ENCODE peak calls at places on chromosomes 4 and X, in ten cellular contexts. K is IMR-90; X is psoas muscle; M is AG10803; W is bronchial epithelial cell; R is CD4-positive, alpha-beta memory T cell; H is A549; Z is AG04450; F is colonic mucosa; U is GM12865. J is an unnamed sample.

GRCh38 chr4:126405369-126405982 is 1090.7 kb downstream of the FAT4 start:
- DNase-seq in K (peak; percentile 39), X (no peak), M (peak; percentile 48), W (peak; percentile 44), R (no peak), H (peak; percentile 1), Z (no peak), F (no peak), U (peak; percentile 29), J (no peak)

GRCh38 chr4:15013585-15013984 is 11.3 kb downstream of the CPEB2 start:
- DNase-seq in K (no peak), X (no peak), M (no peak), W (no peak), R (no peak), H (no peak), Z (no peak), F (no peak), U (no peak), J (no peak)

GRCh38 chr4:116357758-116358157 is 727.6 kb downstream of the TRAM1L1 start:
- DNase-seq in K (no peak), X (no peak), M (no peak), W (peak; percentile 39), R (no peak), H (peak; percentile 33), Z (no peak), F (no peak), U (peak; percentile 21), J (peak; percentile 65)

GRCh38 chr4:123399638-123400358 is 3.2 kb downstream of the SPRY1 start:
- DNase-seq in K (no peak), X (peak; percentile 61), M (peak; percentile 17), W (peak; percentile 50), R (no peak), H (no peak), Z (no peak), F (no peak), U (peak; percentile 11), J (no peak)

GRCh38 chrX:12974217-12974796 is 603 bp upstream of the TMSB4X start:
- DNase-seq in K (peak; percentile 54), X (peak; percentile 76), M (peak; percentile 72), W (peak; percentile 59), R (no peak), H (peak; percentile 84), Z (no peak), F (peak; percentile 73), U (peak; percentile 68), J (peak; percentile 46)

GRCh38 chrX:105647749-105648148 is 174.6 kb upstream of the NRK start:
- DNase-seq in K (no peak), X (no peak), M (no peak), W (peak; percentile 53), R (no peak), H (no peak), Z (no peak), F (no peak), U (no peak), J (no peak)

GRCh38 chr4:183186803-183187202 is 87.7 kb downstream of the WWC2 start:
- DNase-seq in K (no peak), X (no peak), M (no peak), W (no peak), R (no peak), H (no peak), Z (no peak), F (no peak), U (no peak), J (no peak)

GRCh38 chr4:19592391-19592790 is 659.3 kb upstream of the SLIT2 start:
- DNase-seq in K (peak; percentile 42), X (no peak), M (no peak), W (peak; percentile 68), R (no peak), H (no peak), Z (no peak), F (no peak), U (no peak), J (no peak)

GRCh38 chr4:709348-709747 is 3.7 kb downstream of the PCGF3 start:
- DNase-seq in K (no peak), X (no peak), M (no peak), W (no peak), R (no peak), H (no peak), Z (no peak), F (no peak), U (no peak), J (no peak)

GRCh38 chr4:710116-710515 is 4.5 kb downstream of the PCGF3 start:
- DNase-seq in K (no peak), X (no peak), M (no peak), W (no peak), R (no peak), H (no peak), Z (no peak), F (no peak), U (no peak), J (no peak)

GRCh38 chr4:712916-713632 is 7.4 kb downstream of the PCGF3 start:
- DNase-seq in K (no peak), X (no peak), M (no peak), W (no peak), R (no peak), H (no peak), Z (no peak), F (no peak), U (no peak), J (no peak)

GRCh38 chr4:712093-712492 is 6.5 kb downstream of the PCGF3 start:
- DNase-seq in K (no peak), X (no peak), M (no peak), W (no peak), R (no peak), H (no peak), Z (no peak), F (no peak), U (no peak), J (no peak)

DNA sequence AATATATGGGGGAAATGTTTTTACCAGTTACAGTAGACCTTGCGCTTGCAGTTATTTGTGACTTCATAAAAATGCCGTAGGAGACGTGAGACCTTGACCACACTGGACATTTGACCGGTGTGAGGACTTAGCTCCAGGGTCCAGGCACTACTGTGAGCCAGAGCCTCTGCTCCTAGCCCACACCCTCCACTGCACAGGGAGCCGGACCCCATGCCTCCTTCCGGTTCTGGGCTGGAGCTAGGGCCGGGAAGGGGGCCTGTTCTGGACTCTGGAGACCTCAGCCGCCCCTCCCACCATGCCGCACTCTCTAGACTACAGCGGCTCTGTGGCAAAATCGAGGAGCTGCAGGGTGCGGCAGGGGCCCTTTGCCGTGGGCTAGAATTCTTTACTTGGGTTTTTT is 5.3 kb downstream of the PCGF3 start:
- DNase-seq in K (no peak), X (no peak), M (no peak), W (no peak), R (no peak), H (no peak), Z (no peak), F (no peak), U (no peak), J (no peak)
- H3K4me3 ChIP-seq in K (no peak overlapping the region), X (no peak overlapping the region), M (no peak overlapping the region), W (no peak overlapping the region), R (no peak overlapping the region), H (no peak overlapping the region), Z (no peak overlapping the region), F (no peak overlapping the region), U (no peak overlapping the region), J (no peak overlapping the region)

GRCh38 chrX:151792505-151792904 is 58.0 kb downstream of the CNGA2 start:
- DNase-seq in K (no peak), X (no peak), M (no peak), W (no peak), R (no peak), H (no peak), Z (no peak), F (no peak), U (no peak), J (no peak)

GRCh38 chrX:151791961-151792360 is 57.4 kb downstream of the CNGA2 start:
- DNase-seq in K (no peak), X (no peak), M (no peak), W (no peak), R (no peak), H (no peak), Z (no peak), F (no peak), U (no peak), J (no peak)

GRCh38 chrX:151793886-151794285 is 59.3 kb downstream of the CNGA2 start:
- DNase-seq in K (no peak), X (no peak), M (no peak), W (no peak), R (no peak), H (no peak), Z (no peak), F (no peak), U (no peak), J (no peak)

GRCh38 chrX:151790421-151791160 is 56.0 kb downstream of the CNGA2 start:
- DNase-seq in K (no peak), X (no peak), M (peak; percentile 42), W (no peak), R (no peak), H (no peak), Z (no peak), F (no peak), U (no peak), J (no peak)

DNA sequence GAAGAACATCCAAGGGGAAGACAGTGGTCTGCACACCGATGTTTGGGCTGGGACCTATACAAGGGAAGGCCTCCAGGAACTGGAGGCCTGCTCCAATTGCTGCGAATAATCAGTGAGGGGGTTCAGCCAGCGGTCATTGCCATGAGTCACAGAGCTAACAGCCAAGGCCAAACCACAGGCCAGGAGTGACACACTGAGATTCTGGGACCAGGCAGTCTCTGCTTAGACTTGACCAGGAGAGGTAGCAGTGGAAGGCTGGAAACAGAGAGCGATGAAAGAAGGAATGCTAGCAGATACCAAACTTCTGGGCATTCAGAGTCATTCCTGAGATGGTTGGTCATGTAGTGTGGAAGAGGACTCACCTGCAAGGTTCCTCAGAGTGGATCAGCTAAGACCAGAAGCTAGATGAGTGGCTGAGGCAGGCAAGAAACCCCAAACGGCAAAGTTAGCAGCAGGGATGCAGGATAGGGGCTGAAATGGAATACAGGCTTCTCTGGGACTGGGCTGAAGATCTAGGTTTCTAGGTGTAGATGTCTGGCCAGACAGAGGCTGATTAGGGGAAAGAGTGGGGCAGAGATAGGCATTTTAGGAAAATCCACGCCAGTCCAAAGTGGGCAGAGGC is 54.7 kb downstream of the CNGA2 start:
- DNase-seq in K (peak; percentile 45), X (peak; percentile 77), M (peak; percentile 81), W (peak; percentile 41), R (no peak), H (peak; percentile 45), Z (peak; percentile 27), F (peak; percentile 25), U (no peak), J (peak; percentile 18)
- H3K4me3 ChIP-seq in K (no peak overlapping the region), X (no peak overlapping the region), M (no peak overlapping the region), W (no peak overlapping the region), R (no peak overlapping the region), H (no peak overlapping the region), Z (no peak overlapping the region), F (no peak overlapping the region), U (no peak overlapping the region), J (no peak overlapping the region)

DNA sequence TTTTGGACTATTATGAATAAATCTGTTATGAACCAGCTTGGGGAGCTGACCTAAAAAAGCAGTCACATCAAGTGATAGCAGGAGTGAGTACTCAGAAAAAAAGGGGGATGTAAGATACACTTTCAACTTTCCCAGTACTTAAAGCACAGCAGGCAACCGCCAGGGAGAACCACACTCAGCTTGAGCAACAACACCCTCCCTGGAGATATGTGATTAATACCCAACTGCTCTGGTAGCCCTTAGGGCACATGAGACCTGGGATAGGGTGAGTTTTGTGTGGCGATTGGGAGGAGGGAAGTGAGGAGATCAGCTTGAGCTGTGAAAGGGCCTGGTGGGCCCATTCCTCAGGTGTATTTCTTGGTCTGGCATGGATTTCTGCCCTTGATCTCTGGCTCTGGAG is 220.3 kb upstream of the SFRP2 start:
- DNase-seq in K (no peak), X (no peak), M (no peak), W (peak; percentile 17), R (no peak), H (no peak), Z (no peak), F (no peak), U (no peak), J (no peak)
- H3K4me3 ChIP-seq in K (no peak overlapping the region), X (no peak overlapping the region), M (no peak overlapping the region), W (no peak overlapping the region), R (no peak overlapping the region), H (no peak overlapping the region), Z (no peak overlapping the region), F (no peak overlapping the region), U (no peak overlapping the region), J (no peak overlapping the region)

GRCh38 chrX:37786666-37787337 is 6.9 kb downstream of the CYBB start:
- DNase-seq in K (no peak), X (no peak), M (no peak), W (no peak), R (peak; percentile 14), H (no peak), Z (no peak), F (no peak), U (peak; percentile 72), J (no peak)
- H3K4me3 ChIP-seq in K (no peak overlapping the region), X (no peak overlapping the region), M (no peak overlapping the region), W (no peak overlapping the region), R (no peak overlapping the region), H (no peak overlapping the region), Z (no peak overlapping the region), F (no peak overlapping the region), U (peak overlapping the region; percentile 43), J (no peak overlapping the region)